ENCODE peak calls at places on chromosomes 7 and 10, in eight cellular contexts. Y, R, T, D, H, W, L and U are unnamed samples.

GRCh38 chr7:3002631-3003030 is 41.0 kb downstream of the CARD11 start:
- DNase-seq in Y (no peak), R (no peak), T (no peak), D (no peak), H (no peak), W (no peak), L (no peak), U (no peak)

GRCh38 chr7:37462120-37462519 is 13.5 kb upstream of the ELMO1 start:
- DNase-seq in Y (no peak), R (no peak), T (no peak), D (no peak), H (no peak), W (no peak), L (no peak), U (no peak)

GRCh38 chr10:23390809-23391208 is 46.2 kb upstream of the C10orf67 start:
- DNase-seq in Y (no peak), R (no peak), T (no peak), D (no peak), H (no peak), W (no peak), L (no peak), U (no peak)

GRCh38 chr7:33177876-33178275 is 48.5 kb downstream of the BBS9 start:
- DNase-seq in Y (no peak), R (no peak), T (no peak), D (no peak), H (no peak), W (no peak), L (no peak), U (no peak)

GRCh38 chr7:118186491-118186890 is 2.5 kb downstream of the LSM8 start:
- DNase-seq in Y (no peak), R (no peak), T (no peak), D (no peak), H (no peak), W (no peak), L (peak; percentile 14), U (no peak)

GRCh38 chr7:107014381-107015023 is 30.0 kb upstream of the PRKAR2B start:
- DNase-seq in Y (no peak), R (no peak), T (peak; percentile 25), D (no peak), H (peak; percentile 5), W (no peak), L (no peak), U (no peak)

GRCh38 chr10:60238408-60239100 is 151.1 kb downstream of the ANK3 start:
- DNase-seq in Y (peak; percentile 18), R (no peak), T (peak; percentile 80), D (no peak), H (peak; percentile 27), W (no peak), L (no peak), U (peak; percentile 4)

GRCh38 chr7:120996333-120996982 is 7.9 kb downstream of the CPED1 start:
- DNase-seq in Y (no peak), R (no peak), T (peak; percentile 93), D (no peak), H (no peak), W (no peak), L (peak; percentile 70), U (peak; percentile 94)

GRCh38 chr10:91073301-91073780 is 147.1 kb upstream of the PCGF5 start:
- DNase-seq in Y (no peak), R (no peak), T (no peak), D (no peak), H (no peak), W (no peak), L (no peak), U (no peak)

GRCh38 chr7:89623018-89623672 is 531.1 kb upstream of the STEAP1 start:
- DNase-seq in Y (no peak), R (no peak), T (peak; percentile 54), D (peak; percentile 14), H (peak; percentile 5), W (peak; percentile 23), L (no peak), U (peak; percentile 6)

GRCh38 chr10:80485410-80486135 is 31.5 kb downstream of the TSPAN14 start:
- DNase-seq in Y (no peak), R (no peak), T (no peak), D (no peak), H (no peak), W (no peak), L (peak; percentile 94), U (no peak)

GRCh38 chr10:29535012-29535777 is 99.6 kb downstream of the SVIL start:
- DNase-seq in Y (peak; percentile 78), R (no peak), T (peak; percentile 77), D (no peak), H (peak; percentile 33), W (no peak), L (no peak), U (peak; percentile 91)

GRCh38 chr10:44696496-44696895 is 214.6 kb upstream of the TMEM72 start:
- DNase-seq in Y (no peak), R (no peak), T (no peak), D (no peak), H (no peak), W (no peak), L (no peak), U (no peak)

GRCh38 chr10:67476201-67476600 is 219.8 kb downstream of the CTNNA3 start:
- DNase-seq in Y (peak; percentile 7), R (no peak), T (no peak), D (no peak), H (peak; percentile 2), W (no peak), L (no peak), U (no peak)

GRCh38 chr10:79235765-79236755 is 111.2 kb upstream of the PPIF start:
- DNase-seq in Y (peak; percentile 78), R (no peak), T (no peak), D (no peak), H (no peak), W (no peak), L (no peak), U (no peak)

GRCh38 chr7:41711283-41712064 is 8.6 kb upstream of the INHBA start:
- DNase-seq in Y (peak; percentile 67), R (no peak), T (peak; percentile 45), D (no peak), H (no peak), W (no peak), L (no peak), U (no peak)

GRCh38 chr7:22338875-22339274 is 18.1 kb downstream of the RAPGEF5 start:
- DNase-seq in Y (no peak), R (no peak), T (no peak), D (no peak), H (no peak), W (no peak), L (no peak), U (no peak)

GRCh38 chr10:88032566-88032965 is 169.1 kb downstream of the PTEN start:
- DNase-seq in Y (no peak), R (no peak), T (peak; percentile 55), D (no peak), H (no peak), W (no peak), L (no peak), U (peak; percentile 56)

GRCh38 chr10:47366731-47367460 is 17.2 kb downstream of the ZNF488 start:
- DNase-seq in Y (no peak), R (no peak), T (no peak), D (no peak), H (no peak), W (no peak), L (no peak), U (no peak)

GRCh38 chr7:66221442-66221841 is 16.3 kb downstream of the TPST1 start:
- DNase-seq in Y (no peak), R (no peak), T (no peak), D (no peak), H (no peak), W (no peak), L (no peak), U (no peak)
- H3K4me3 ChIP-seq in Y (no peak overlapping the region), R (no peak overlapping the region), T (no peak overlapping the region), D (no peak overlapping the region), H (no peak overlapping the region), W (no peak overlapping the region), L (no peak overlapping the region), U (no peak overlapping the region)

GRCh38 chr7:95478139-95479037 is 7.4 kb upstream of the ASB4 start:
- DNase-seq in Y (no peak), R (no peak), T (peak; percentile 76), D (no peak), H (no peak), W (no peak), L (no peak), U (peak; percentile 25)
- H3K4me3 ChIP-seq in Y (no peak overlapping the region), R (no peak overlapping the region), T (peak overlapping the region; percentile 29), D (peak overlapping the region; percentile 15), H (no peak overlapping the region), W (no peak overlapping the region), L (no peak overlapping the region), U (no peak overlapping the region)

GRCh38 chr10:124941823-124942222 is at the start of gene ZRANB1:
- DNase-seq in Y (no peak), R (no peak), T (no peak), D (no peak), H (no peak), W (no peak), L (no peak), U (no peak)

GRCh38 chr10:124944982-124945381 is 3.1 kb downstream of the ZRANB1 start:
- DNase-seq in Y (no peak), R (no peak), T (peak; percentile 51), D (no peak), H (no peak), W (no peak), L (no peak), U (no peak)

GRCh38 chr10:124943301-124944092 is 1.6 kb downstream of the ZRANB1 start:
- DNase-seq in Y (no peak), R (no peak), T (peak; percentile 68), D (no peak), H (no peak), W (no peak), L (no peak), U (peak; percentile 39)

GRCh38 chr10:124939290-124939689 is 2.6 kb upstream of the ZRANB1 start:
- DNase-seq in Y (no peak), R (no peak), T (no peak), D (no peak), H (no peak), W (no peak), L (no peak), U (no peak)

GRCh38 chr10:124942317-124943169 is 620 bp downstream of the ZRANB1 start:
- DNase-seq in Y (no peak), R (no peak), T (no peak), D (no peak), H (no peak), W (no peak), L (no peak), U (no peak)
- H3K4me3 ChIP-seq in Y (no peak overlapping the region), R (no peak overlapping the region), T (no peak overlapping the region), D (no peak overlapping the region), H (no peak overlapping the region), W (no peak overlapping the region), L (no peak overlapping the region), U (no peak overlapping the region)

DNA sequence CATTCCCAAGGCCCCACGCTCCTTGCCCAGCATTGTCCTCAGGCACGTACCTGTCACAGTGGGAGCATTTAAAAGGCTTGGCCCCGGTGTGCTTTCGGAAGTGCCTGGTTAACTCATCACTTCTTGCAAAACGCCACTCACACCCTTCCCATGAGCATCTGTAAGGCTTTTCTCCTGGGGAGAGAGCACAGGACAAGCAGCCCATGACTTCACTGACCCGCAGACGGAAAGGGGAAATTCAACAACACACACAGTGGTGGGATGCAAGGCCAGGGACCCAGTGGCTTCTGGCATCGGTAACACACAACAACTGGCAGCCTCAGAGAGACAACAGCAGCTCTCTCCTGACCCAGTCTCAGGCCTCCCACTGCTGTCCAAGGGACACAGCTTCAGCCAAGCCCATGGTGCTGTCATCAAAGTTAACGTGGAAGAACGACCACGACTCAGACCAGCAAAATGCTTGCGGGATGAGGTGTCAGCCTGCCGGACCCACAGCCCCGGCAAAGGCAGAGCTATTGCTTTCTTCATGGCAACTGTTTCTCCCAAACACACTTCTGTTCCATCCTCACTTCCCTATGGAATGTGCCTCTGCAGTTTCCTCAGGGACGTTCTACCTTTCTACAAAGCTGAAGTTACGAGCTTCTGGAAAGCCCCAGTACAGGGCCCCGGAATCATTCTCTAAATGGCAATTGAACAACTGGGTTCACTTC is 4.8 kb downstream of the KLF6 start:
- DNase-seq in Y (no peak), R (peak; percentile 9), T (peak; percentile 65), D (no peak), H (no peak), W (no peak), L (no peak), U (peak; percentile 63)
- H3K4me3 ChIP-seq in Y (no peak overlapping the region), R (peak overlapping the region; percentile 100), T (peak overlapping the region; percentile 90), D (no peak overlapping the region), H (no peak overlapping the region), W (peak overlapping the region; percentile 92), L (no peak overlapping the region), U (peak overlapping the region; percentile 98)